ENCODE peak calls at places on chromosomes 16 and 17, in six cellular contexts. One of them, this sample, is unnamed.

GRCh38 chr17:50934672-50935200 is 68.6 kb upstream of the TOB1 start:
- DNase-seq in EL: no peak
- DNase-seq in stimulated activated CD4-positive, alpha-beta T cell treated with anti-CD3 and anti-CD28 coated beads, Interleukin-2, amount 100 ng/mL, for 24 hours: no peak
- DNase-seq in left cardiac atrium: no peak
- DNase-seq in NCI-H2081: no peak
- DNase-seq in GM13977: no peak
- DNase-seq in this sample: no peak

GRCh38 chr17:14214271-14214670 is 22.4 kb downstream of the CDRT15 start:
- DNase-seq in GM13977: no peak
- DNase-seq in stimulated activated CD4-positive, alpha-beta T cell treated with anti-CD3 and anti-CD28 coated beads, Interleukin-2, amount 100 ng/mL, for 24 hours: no peak
- DNase-seq in EL: peak
- DNase-seq in left cardiac atrium: no peak
- DNase-seq in NCI-H2081: no peak
- DNase-seq in this sample: no peak

GRCh38 chr17:59798111-59798510 is 90.7 kb downstream of the VMP1 start:
- DNase-seq in stimulated activated CD4-positive, alpha-beta T cell treated with anti-CD3 and anti-CD28 coated beads, Interleukin-2, amount 100 ng/mL, for 24 hours: no peak
- DNase-seq in NCI-H2081: no peak
- DNase-seq in EL: no peak
- DNase-seq in GM13977: no peak
- DNase-seq in left cardiac atrium: no peak
- DNase-seq in this sample: no peak

GRCh38 chr17:958712-959451 is 20.7 kb downstream of the NXN start:
- DNase-seq in NCI-H2081: no peak
- DNase-seq in GM13977: no peak
- DNase-seq in left cardiac atrium: no peak
- DNase-seq in EL: no peak
- DNase-seq in stimulated activated CD4-positive, alpha-beta T cell treated with anti-CD3 and anti-CD28 coated beads, Interleukin-2, amount 100 ng/mL, for 24 hours: no peak
- DNase-seq in this sample: no peak

GRCh38 chr16:87874639-87875472 is 5.5 kb upstream of the SLC7A5 start:
- DNase-seq in stimulated activated CD4-positive, alpha-beta T cell treated with anti-CD3 and anti-CD28 coated beads, Interleukin-2, amount 100 ng/mL, for 24 hours: peak
- DNase-seq in NCI-H2081: no peak
- DNase-seq in EL: no peak
- DNase-seq in GM13977: peak
- DNase-seq in left cardiac atrium: no peak
- DNase-seq in this sample: no peak

GRCh38 chr16:70589998-70590471 is 56.3 kb upstream of the IL34 start:
- DNase-seq in EL: peak
- DNase-seq in NCI-H2081: no peak
- DNase-seq in stimulated activated CD4-positive, alpha-beta T cell treated with anti-CD3 and anti-CD28 coated beads, Interleukin-2, amount 100 ng/mL, for 24 hours: no peak
- DNase-seq in GM13977: no peak
- DNase-seq in left cardiac atrium: no peak
- DNase-seq in this sample: no peak

GRCh38 chr17:40093005-40093579 is 7.3 kb downstream of the NR1D1 start:
- DNase-seq in stimulated activated CD4-positive, alpha-beta T cell treated with anti-CD3 and anti-CD28 coated beads, Interleukin-2, amount 100 ng/mL, for 24 hours: no peak
- DNase-seq in GM13977: no peak
- DNase-seq in NCI-H2081: no peak
- DNase-seq in EL: no peak
- DNase-seq in left cardiac atrium: no peak
- DNase-seq in this sample: no peak

GRCh38 chr17:39606434-39607056 is 1.2 kb downstream of the NEUROD2 start:
- DNase-seq in left cardiac atrium: no peak
- DNase-seq in GM13977: no peak
- DNase-seq in stimulated activated CD4-positive, alpha-beta T cell treated with anti-CD3 and anti-CD28 coated beads, Interleukin-2, amount 100 ng/mL, for 24 hours: no peak
- DNase-seq in NCI-H2081: no peak
- DNase-seq in EL: no peak
- DNase-seq in this sample: no peak

This sample was measured in LNCaP clone FGC.